ENCODE peak calls at places on chromosomes 5 and 9, in seven cellular contexts. One of them, this sample, is unnamed.

GRCh38 chr9:27485158-27485557 is 38.9 kb upstream of the IFNK start:
- DNase-seq in breast epithelium: no peak
- DNase-seq in IMR-90: no peak
- DNase-seq in mesendoderm: no peak
- DNase-seq in hypothalamus: no peak
- DNase-seq in endothelial cell: no peak
- DNase-seq in DMS53: no peak
- DNase-seq in this sample: no peak

GRCh38 chr9:126650404-126650804 is 36.7 kb downstream of the LMX1B start:
- DNase-seq in breast epithelium: no peak
- DNase-seq in DMS53: no peak
- DNase-seq in endothelial cell: no peak
- DNase-seq in hypothalamus: no peak
- DNase-seq in IMR-90: no peak
- DNase-seq in mesendoderm: no peak
- DNase-seq in this sample: no peak

GRCh38 chr5:54379590-54379989 is 69.2 kb upstream of the ARL15 start:
- DNase-seq in hypothalamus: no peak
- DNase-seq in endothelial cell: no peak
- DNase-seq in mesendoderm: peak; percentile 3
- DNase-seq in breast epithelium: no peak
- DNase-seq in IMR-90: no peak
- DNase-seq in DMS53: no peak
- DNase-seq in this sample: no peak

GRCh38 chr9:78014776-78015175 is 16.8 kb downstream of the GNAQ start:
- DNase-seq in mesendoderm: no peak
- DNase-seq in DMS53: no peak
- DNase-seq in IMR-90: peak; percentile 54
- DNase-seq in hypothalamus: no peak
- DNase-seq in breast epithelium: no peak
- DNase-seq in endothelial cell: no peak
- DNase-seq in this sample: no peak

GRCh38 chr9:107637421-107638420 is 148.2 kb upstream of the KLF4 start:
- DNase-seq in DMS53: peak; percentile 79
- DNase-seq in mesendoderm: peak; percentile 84
- DNase-seq in hypothalamus: peak; percentile 70
- DNase-seq in endothelial cell: peak; percentile 83
- DNase-seq in breast epithelium: peak; percentile 85
- DNase-seq in IMR-90: peak; percentile 98
- DNase-seq in this sample: peak; percentile 97

GRCh38 chr5:33401482-33402390 is 39.0 kb upstream of the TARS1 start:
- DNase-seq in DMS53: no peak
- DNase-seq in mesendoderm: peak; percentile 7
- DNase-seq in hypothalamus: no peak
- DNase-seq in breast epithelium: no peak
- DNase-seq in endothelial cell: peak; percentile 8
- DNase-seq in IMR-90: peak; percentile 64
- DNase-seq in this sample: no peak

GRCh38 chr9:109329274-109330258 is 8.7 kb upstream of the EPB41L4B start:
- DNase-seq in mesendoderm: peak; percentile 25
- DNase-seq in hypothalamus: no peak
- DNase-seq in IMR-90: peak; percentile 58
- DNase-seq in DMS53: peak; percentile 62
- DNase-seq in endothelial cell: no peak
- DNase-seq in breast epithelium: peak; percentile 89
- DNase-seq in this sample: no peak

GRCh38 chr9:21589344-21590056 is 107.4 kb upstream of the IFNE start:
- DNase-seq in mesendoderm: no peak
- DNase-seq in breast epithelium: no peak
- DNase-seq in hypothalamus: no peak
- DNase-seq in endothelial cell: no peak
- DNase-seq in DMS53: no peak
- DNase-seq in IMR-90: no peak
- DNase-seq in this sample: no peak

GRCh38 chr5:135551593-135552447 is 16.1 kb upstream of the NEUROG1 start:
- DNase-seq in mesendoderm: peak; percentile 78
- DNase-seq in IMR-90: peak; percentile 75
- DNase-seq in DMS53: peak; percentile 89
- DNase-seq in endothelial cell: peak; percentile 77
- DNase-seq in hypothalamus: peak; percentile 11
- DNase-seq in breast epithelium: peak; percentile 49
- DNase-seq in this sample: peak; percentile 46

This sample was measured in foreskin melanocyte.